ENCODE peak calls at places on chromosomes 1 and 21, in six cellular contexts. Y is fibroblast of lung, P is neural progenitor cell, Z is GM12878, D is trophoblast cell, V is astrocyte. O is an unnamed sample.
A peak's percentile ranks its signal among the peaks of the same experiment; 100 is the strongest.

GRCh38 chr1:107821340-107821739 is 143.6 kb downstream of the VAV3 start:
- DNase-seq in Y (no peak), P (no peak), Z (no peak), D (peak; percentile 41), V (no peak), O (no peak)

GRCh38 chr1:180112979-180113650 is 41.6 kb upstream of the QSOX1 start:
- DNase-seq in Y (no peak), P (no peak), Z (no peak), D (peak; percentile 60), V (no peak), O (no peak)

GRCh38 chr1:66140072-66140471 is 347.4 kb downstream of the PDE4B start:
- DNase-seq in Y (no peak), P (no peak), Z (no peak), D (no peak), V (no peak), O (no peak)

GRCh38 chr1:30638811-30639210 is 84.6 kb downstream of the MATN1 start:
- DNase-seq in Y (no peak), P (no peak), Z (no peak), D (no peak), V (no peak), O (no peak)

GRCh38 chr1:116415699-116416533 is 42.9 kb downstream of the ATP1A1 start:
- DNase-seq in Y (no peak), P (peak; percentile 76), Z (no peak), D (no peak), V (no peak), O (no peak)

GRCh38 chr1:21149862-21150432 is 26.8 kb downstream of the EIF4G3 start:
- DNase-seq in Y (peak; percentile 99), P (peak; percentile 22), Z (no peak), D (peak; percentile 45), V (peak; percentile 98), O (peak; percentile 68)

GRCh38 chr1:3052501-3052900 is 16.5 kb upstream of the PRDM16 start:
- DNase-seq in Y (no peak), P (no peak), Z (no peak), D (no peak), V (no peak), O (no peak)

GRCh38 chr1:33348676-33349080 is 27.8 kb upstream of the A3GALT2 start:
- DNase-seq in Y (no peak), P (no peak), Z (no peak), D (no peak), V (no peak), O (no peak)

GRCh38 chr1:170126691-170127090 is 19.1 kb upstream of the NTMT2 start:
- DNase-seq in Y (peak; percentile 91), P (peak; percentile 63), Z (peak; percentile 72), D (peak; percentile 97), V (peak; percentile 90), O (no peak)

GRCh38 chr1:226975259-226975908 is 35.3 kb downstream of the COQ8A start:
- DNase-seq in Y (no peak), P (peak; percentile 86), Z (no peak), D (no peak), V (no peak), O (no peak)

GRCh38 chr1:26582836-26583460 is 53.4 kb downstream of the RPS6KA1 start:
- DNase-seq in Y (peak; percentile 74), P (no peak), Z (peak; percentile 56), D (peak; percentile 13), V (peak; percentile 60), O (no peak)

GRCh38 chr1:36415661-36416346 is 18.1 kb upstream of the LSM10 start:
- DNase-seq in Y (no peak), P (no peak), Z (no peak), D (peak; percentile 95), V (no peak), O (no peak)

GRCh38 chr1:226411619-226412018 is 3.7 kb upstream of the PARP1 start:
- DNase-seq in Y (no peak), P (no peak), Z (no peak), D (no peak), V (no peak), O (no peak)

GRCh38 chr1:50368179-50369007 is 54.9 kb downstream of the DMRTA2 start:
- DNase-seq in Y (no peak), P (peak; percentile 63), Z (no peak), D (peak; percentile 46), V (no peak), O (no peak)

GRCh38 chr1:33342041-33342723 is 21.3 kb upstream of the A3GALT2 start:
- DNase-seq in Y (peak; percentile 99), P (peak; percentile 90), Z (peak; percentile 33), D (peak; percentile 90), V (peak; percentile 98), O (peak; percentile 89)

GRCh38 chr1:5993553-5994510 is 1.6 kb upstream of the NPHP4 start:
- DNase-seq in Y (no peak), P (no peak), Z (no peak), D (no peak), V (no peak), O (no peak)

GRCh38 chr1:36609241-36610027 is 126.7 kb upstream of the CSF3R start:
- DNase-seq in Y (peak; percentile 16), P (peak; percentile 92), Z (no peak), D (peak; percentile 81), V (no peak), O (peak; percentile 56)

GRCh38 chr21:42236693-42237092 is 17.8 kb downstream of the ABCG1 start:
- DNase-seq in Y (no peak), P (no peak), Z (no peak), D (no peak), V (no peak), O (no peak)

GRCh38 chr1:150085406-150085805 is 17.8 kb downstream of the VPS45 start:
- DNase-seq in Y (no peak), P (no peak), Z (no peak), D (no peak), V (no peak), O (no peak)

GRCh38 chr1:147812799-147813198 is 52.4 kb upstream of the GJA5 start:
- DNase-seq in Y (no peak), P (no peak), Z (no peak), D (no peak), V (no peak), O (no peak)

GRCh38 chr1:201214886-201215285 is 24.3 kb downstream of the IGFN1 start:
- DNase-seq in Y (no peak), P (no peak), Z (no peak), D (no peak), V (no peak), O (no peak)

GRCh38 chr1:29643281-29643680 is 407.0 kb downstream of the PTPRU start:
- DNase-seq in Y (no peak), P (no peak), Z (no peak), D (no peak), V (no peak), O (no peak)

GRCh38 chr1:24769656-24770651 is 24.7 kb downstream of the CLIC4 start:
- DNase-seq in Y (peak; percentile 98), P (no peak), Z (no peak), D (no peak), V (peak; percentile 98), O (no peak)

GRCh38 chr21:25887646-25888321 is 153.0 kb downstream of the GABPA start:
- DNase-seq in Y (no peak), P (no peak), Z (no peak), D (peak; percentile 95), V (no peak), O (no peak)

GRCh38 chr21:31371715-31372114 is 27.7 kb upstream of the TIAM1 start:
- DNase-seq in Y (peak; percentile 21), P (no peak), Z (no peak), D (no peak), V (no peak), O (no peak)

GRCh38 chr1:201288765-201289164 is 5.5 kb downstream of the PKP1 start:
- DNase-seq in Y (no peak), P (no peak), Z (no peak), D (no peak), V (no peak), O (no peak)

GRCh38 chr1:248839168-248839555 is 1.1 kb downstream of the ZNF672 start:
- DNase-seq in Y (no peak), P (no peak), Z (no peak), D (no peak), V (no peak), O (no peak)

DNA sequence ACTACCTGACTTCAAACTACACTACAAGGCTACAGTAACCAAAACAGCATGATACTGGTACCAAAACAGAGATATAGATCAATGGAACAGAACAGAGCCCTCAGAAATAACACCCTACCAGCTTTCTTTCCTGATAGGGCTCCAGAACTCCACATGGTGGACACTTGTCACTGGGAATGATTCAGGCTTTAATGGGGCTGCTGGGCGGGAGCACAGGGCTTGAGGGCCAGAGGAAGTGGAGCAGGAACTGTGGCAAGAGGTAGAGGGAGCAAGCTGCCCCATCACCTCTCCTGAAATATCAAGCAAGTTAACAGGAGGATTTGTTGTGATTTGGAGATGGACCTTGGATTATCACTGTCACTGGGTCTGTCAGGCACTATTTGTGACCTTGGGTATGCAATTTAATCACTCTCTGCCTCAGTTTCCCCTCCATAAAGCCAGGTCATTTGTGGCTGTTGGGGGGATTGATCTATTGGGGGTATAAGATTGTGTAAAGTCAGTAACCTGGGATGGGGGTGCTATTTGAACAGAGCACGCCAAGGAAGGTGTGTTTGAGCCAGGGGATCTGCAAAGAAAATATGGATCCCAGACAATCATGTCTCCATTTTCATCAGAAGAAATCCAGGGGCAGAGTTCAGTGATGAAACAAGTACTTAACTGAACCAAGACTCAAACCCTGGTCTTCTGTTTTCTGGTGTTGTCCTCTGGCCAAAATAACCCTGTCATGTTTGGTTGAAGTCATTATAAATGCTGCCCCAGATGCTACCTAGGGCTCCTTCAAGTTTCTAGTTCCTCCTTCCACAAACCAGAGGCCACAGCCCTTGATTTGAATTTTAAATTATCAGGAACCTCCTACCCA is 25.2 kb downstream of the ETS2 start:
- DNase-seq in Y (no peak), P (no peak), Z (no peak), D (peak; percentile 73), V (no peak), O (no peak)
- H2AFZ ChIP-seq in Y (no peak overlapping the region), P (no peak overlapping the region), Z (no peak overlapping the region), D (no peak overlapping the region), V (no peak overlapping the region), O (no peak overlapping the region)

GRCh38 chr1:7146710-7147109 is 361.5 kb downstream of the CAMTA1 start:
- DNase-seq in Y (no peak), P (no peak), Z (no peak), D (no peak), V (no peak), O (no peak)
- H3K4me2 ChIP-seq in Y (no peak overlapping the region), P (no peak overlapping the region), Z (no peak overlapping the region), D (no peak overlapping the region), V (no peak overlapping the region), O (no peak overlapping the region)

GRCh38 chr21:45076245-45076661 is 1.9 kb downstream of the ADARB1 start:
- DNase-seq in Y (no peak), P (peak; percentile 30), Z (no peak), D (no peak), V (no peak), O (no peak)

GRCh38 chr21:45074048-45074817 is at the start of gene ADARB1:
- DNase-seq in Y (peak; percentile 55), P (peak; percentile 90), Z (no peak), D (peak; percentile 72), V (peak; percentile 44), O (peak; percentile 83)

GRCh38 chr21:45075606-45076244 is 1.3 kb downstream of the ADARB1 start:
- DNase-seq in Y (peak; percentile 12), P (no peak), Z (no peak), D (no peak), V (no peak), O (no peak)

GRCh38 chr21:45073301-45074047 is 906 bp upstream of the ADARB1 start:
- DNase-seq in Y (no peak), P (peak; percentile 66), Z (no peak), D (peak; percentile 69), V (no peak), O (peak; percentile 74)

GRCh38 chr21:45074818-45075605 is 632 bp downstream of the ADARB1 start:
- DNase-seq in Y (peak; percentile 51), P (peak; percentile 71), Z (no peak), D (peak; percentile 63), V (peak; percentile 34), O (peak; percentile 33)
- H2AFZ ChIP-seq in Y (peak overlapping the region; percentile 43), P (peak overlapping the region; percentile 87), Z (peak overlapping the region; percentile 1), D (peak overlapping the region; percentile 42), V (peak overlapping the region; percentile 82), O (no peak overlapping the region)

GRCh38 chr1:54994355-54994990 is 4.3 kb upstream of the BSND start:
- DNase-seq in Y (no peak), P (no peak), Z (no peak), D (no peak), V (no peak), O (no peak)
- H3K4me2 ChIP-seq in Y (no peak overlapping the region), P (no peak overlapping the region), Z (no peak overlapping the region), D (no peak overlapping the region), V (no peak overlapping the region), O (no peak overlapping the region)

O was measured in PC-9.